ENCODE peak calls at places on chromosomes 4 and X, in six cellular contexts. One of them, this sample, is unnamed.

GRCh38 chr4:142427456-142427855 is 418.6 kb downstream of the INPP4B start:
- DNase-seq in lower leg skin: no peak
- DNase-seq in NCI-H2029 treated with DMSO at 0.1 percent for 48 hours: no peak
- DNase-seq in aorta: no peak
- DNase-seq in BJ: no peak
- DNase-seq in LoVo: no peak
- DNase-seq in this sample: no peak

GRCh38 chrX:32744906-32745305 is 466.4 kb downstream of the DMD start:
- DNase-seq in lower leg skin: no peak
- DNase-seq in NCI-H2029 treated with DMSO at 0.1 percent for 48 hours: no peak
- DNase-seq in aorta: no peak
- DNase-seq in BJ: no peak
- DNase-seq in LoVo: no peak
- DNase-seq in this sample: no peak

GRCh38 chrX:70168238-70169188 is 8.8 kb upstream of the DGAT2L6 start:
- DNase-seq in lower leg skin: no peak
- DNase-seq in NCI-H2029 treated with DMSO at 0.1 percent for 48 hours: no peak
- DNase-seq in aorta: no peak
- DNase-seq in BJ: no peak
- DNase-seq in LoVo: no peak
- DNase-seq in this sample: peak; percentile 12

GRCh38 chrX:40060356-40060845 is 37.4 kb downstream of the BCOR start:
- DNase-seq in lower leg skin: no peak
- DNase-seq in NCI-H2029 treated with DMSO at 0.1 percent for 48 hours: no peak
- DNase-seq in aorta: peak; percentile 41
- DNase-seq in BJ: no peak
- DNase-seq in LoVo: no peak
- DNase-seq in this sample: no peak

GRCh38 chrX:153637121-153638040 is 9.6 kb upstream of the DUSP9 start:
- DNase-seq in lower leg skin: no peak
- DNase-seq in NCI-H2029 treated with DMSO at 0.1 percent for 48 hours: no peak
- DNase-seq in aorta: peak; percentile 72
- DNase-seq in BJ: no peak
- DNase-seq in LoVo: no peak
- DNase-seq in this sample: no peak

GRCh38 chr4:26131711-26132110 is 189.1 kb upstream of the RBPJ start:
- DNase-seq in lower leg skin: no peak
- DNase-seq in NCI-H2029 treated with DMSO at 0.1 percent for 48 hours: no peak
- DNase-seq in aorta: no peak
- DNase-seq in BJ: no peak
- DNase-seq in LoVo: no peak
- DNase-seq in this sample: no peak

GRCh38 chr4:2462218-2462991 is 6.5 kb upstream of the RNF4 start:
- DNase-seq in lower leg skin: no peak
- DNase-seq in NCI-H2029 treated with DMSO at 0.1 percent for 48 hours: no peak
- DNase-seq in aorta: peak; percentile 88
- DNase-seq in BJ: no peak
- DNase-seq in LoVo: peak; percentile 61
- DNase-seq in this sample: peak; percentile 62

GRCh38 chr4:8023696-8024033 is 84.0 kb upstream of the AFAP1 start:
- DNase-seq in lower leg skin: no peak
- DNase-seq in NCI-H2029 treated with DMSO at 0.1 percent for 48 hours: no peak
- DNase-seq in aorta: no peak
- DNase-seq in BJ: no peak
- DNase-seq in LoVo: no peak
- DNase-seq in this sample: no peak

GRCh38 chr4:89619230-89619962 is 217.6 kb downstream of the SNCA start:
- DNase-seq in lower leg skin: no peak
- DNase-seq in NCI-H2029 treated with DMSO at 0.1 percent for 48 hours: no peak
- DNase-seq in aorta: no peak
- DNase-seq in BJ: no peak
- DNase-seq in LoVo: no peak
- DNase-seq in this sample: no peak

GRCh38 chr4:8374851-8375649 is 65.5 kb downstream of the ACOX3 start:
- DNase-seq in lower leg skin: no peak
- DNase-seq in NCI-H2029 treated with DMSO at 0.1 percent for 48 hours: no peak
- DNase-seq in aorta: peak; percentile 75
- DNase-seq in BJ: no peak
- DNase-seq in LoVo: no peak
- DNase-seq in this sample: no peak